ENCODE peak calls at places on chromosomes 2 and 18, in nine cellular contexts. One of them, this sample, is unnamed.

GRCh38 chr2:211611061-211611518 is 927.5 kb downstream of the ERBB4 start:
- DNase-seq in GM18507: no peak
- DNase-seq in endodermal cell: no peak
- DNase-seq in WERI-Rb-1: no peak
- DNase-seq in neuronal stem cell: no peak
- DNase-seq in activated T-cell treated with anti-CD3 and anti-CD28 coated beads for 1 hour: no peak
- DNase-seq in HL-60: no peak
- DNase-seq in thoracic aorta: no peak
- DNase-seq in GM06990: no peak
- DNase-seq in this sample: no peak

GRCh38 chr2:218387369-218388194 is 5.5 kb downstream of the SLC11A1 start:
- DNase-seq in GM18507: no peak
- DNase-seq in endodermal cell: peak
- DNase-seq in WERI-Rb-1: no peak
- DNase-seq in neuronal stem cell: no peak
- DNase-seq in activated T-cell treated with anti-CD3 and anti-CD28 coated beads for 1 hour: no peak
- DNase-seq in HL-60: no peak
- DNase-seq in thoracic aorta: no peak
- DNase-seq in GM06990: no peak
- DNase-seq in this sample: no peak

GRCh38 chr18:21362921-21363320 is 120.9 kb downstream of the GREB1L start:
- DNase-seq in GM18507: no peak
- DNase-seq in endodermal cell: no peak
- DNase-seq in WERI-Rb-1: no peak
- DNase-seq in neuronal stem cell: no peak
- DNase-seq in activated T-cell treated with anti-CD3 and anti-CD28 coated beads for 1 hour: no peak
- DNase-seq in HL-60: no peak
- DNase-seq in thoracic aorta: no peak
- DNase-seq in GM06990: no peak
- DNase-seq in this sample: no peak

GRCh38 chr2:158618859-158619490 is 162.2 kb downstream of the PKP4 start:
- DNase-seq in GM18507: no peak
- DNase-seq in endodermal cell: no peak
- DNase-seq in WERI-Rb-1: no peak
- DNase-seq in neuronal stem cell: no peak
- DNase-seq in activated T-cell treated with anti-CD3 and anti-CD28 coated beads for 1 hour: no peak
- DNase-seq in HL-60: no peak
- DNase-seq in thoracic aorta: no peak
- DNase-seq in GM06990: no peak
- DNase-seq in this sample: no peak

GRCh38 chr2:149028377-149028776 is 10.1 kb upstream of the LYPD6B start:
- DNase-seq in GM18507: no peak
- DNase-seq in endodermal cell: peak
- DNase-seq in WERI-Rb-1: no peak
- DNase-seq in neuronal stem cell: no peak
- DNase-seq in activated T-cell treated with anti-CD3 and anti-CD28 coated beads for 1 hour: no peak
- DNase-seq in HL-60: no peak
- DNase-seq in thoracic aorta: no peak
- DNase-seq in GM06990: no peak
- DNase-seq in this sample: no peak

GRCh38 chr2:239253264-239253663 is 147.6 kb downstream of the HDAC4 start:
- DNase-seq in GM18507: peak
- DNase-seq in endodermal cell: no peak
- DNase-seq in WERI-Rb-1: no peak
- DNase-seq in neuronal stem cell: no peak
- DNase-seq in activated T-cell treated with anti-CD3 and anti-CD28 coated beads for 1 hour: no peak
- DNase-seq in HL-60: no peak
- DNase-seq in thoracic aorta: no peak
- DNase-seq in GM06990: peak
- DNase-seq in this sample: no peak

GRCh38 chr2:177889812-177890460 is 182.6 kb downstream of the PDE11A start:
- DNase-seq in GM18507: no peak
- DNase-seq in endodermal cell: no peak
- DNase-seq in WERI-Rb-1: no peak
- DNase-seq in neuronal stem cell: no peak
- DNase-seq in activated T-cell treated with anti-CD3 and anti-CD28 coated beads for 1 hour: no peak
- DNase-seq in HL-60: no peak
- DNase-seq in thoracic aorta: no peak
- DNase-seq in GM06990: no peak
- DNase-seq in this sample: no peak

GRCh38 chr2:164784376-164784775 is 57.2 kb downstream of the COBLL1 start:
- DNase-seq in GM18507: no peak
- DNase-seq in endodermal cell: no peak
- DNase-seq in WERI-Rb-1: peak
- DNase-seq in neuronal stem cell: peak
- DNase-seq in activated T-cell treated with anti-CD3 and anti-CD28 coated beads for 1 hour: no peak
- DNase-seq in HL-60: no peak
- DNase-seq in thoracic aorta: no peak
- DNase-seq in GM06990: no peak
- DNase-seq in this sample: no peak

GRCh38 chr2:37654932-37655331 is 16.5 kb downstream of the CDC42EP3 start:
- DNase-seq in GM18507: peak
- DNase-seq in endodermal cell: no peak
- DNase-seq in WERI-Rb-1: no peak
- DNase-seq in neuronal stem cell: no peak
- DNase-seq in activated T-cell treated with anti-CD3 and anti-CD28 coated beads for 1 hour: no peak
- DNase-seq in HL-60: no peak
- DNase-seq in thoracic aorta: no peak
- DNase-seq in GM06990: peak
- DNase-seq in this sample: peak

GRCh38 chr2:42753188-42753813 is 10.6 kb downstream of the OXER1 start:
- DNase-seq in GM18507: no peak
- DNase-seq in endodermal cell: peak
- DNase-seq in WERI-Rb-1: no peak
- DNase-seq in neuronal stem cell: no peak
- DNase-seq in activated T-cell treated with anti-CD3 and anti-CD28 coated beads for 1 hour: no peak
- DNase-seq in HL-60: no peak
- DNase-seq in thoracic aorta: no peak
- DNase-seq in GM06990: no peak
- DNase-seq in this sample: no peak

GRCh38 chr2:19868705-19869550 is 32.9 kb downstream of the TTC32 start:
- DNase-seq in GM18507: peak
- DNase-seq in endodermal cell: peak
- DNase-seq in WERI-Rb-1: no peak
- DNase-seq in neuronal stem cell: peak
- DNase-seq in activated T-cell treated with anti-CD3 and anti-CD28 coated beads for 1 hour: peak
- DNase-seq in HL-60: peak
- DNase-seq in thoracic aorta: no peak
- DNase-seq in GM06990: peak
- DNase-seq in this sample: no peak

GRCh38 chr2:130756041-130756720 is 841 bp downstream of the AMER3 start:
- DNase-seq in GM18507: no peak
- DNase-seq in endodermal cell: peak
- DNase-seq in WERI-Rb-1: peak
- DNase-seq in neuronal stem cell: peak
- DNase-seq in activated T-cell treated with anti-CD3 and anti-CD28 coated beads for 1 hour: no peak
- DNase-seq in HL-60: no peak
- DNase-seq in thoracic aorta: no peak
- DNase-seq in GM06990: no peak
- DNase-seq in this sample: no peak

GRCh38 chr2:146982393-146982846 is 862.4 kb upstream of the ACVR2A start:
- DNase-seq in GM18507: no peak
- DNase-seq in endodermal cell: no peak
- DNase-seq in WERI-Rb-1: no peak
- DNase-seq in neuronal stem cell: no peak
- DNase-seq in activated T-cell treated with anti-CD3 and anti-CD28 coated beads for 1 hour: no peak
- DNase-seq in HL-60: no peak
- DNase-seq in thoracic aorta: no peak
- DNase-seq in GM06990: no peak
- DNase-seq in this sample: no peak

GRCh38 chr18:3402962-3403585 is 46.9 kb upstream of the TGIF1 start:
- DNase-seq in GM18507: no peak
- DNase-seq in endodermal cell: no peak
- DNase-seq in WERI-Rb-1: no peak
- DNase-seq in neuronal stem cell: no peak
- DNase-seq in activated T-cell treated with anti-CD3 and anti-CD28 coated beads for 1 hour: no peak
- DNase-seq in HL-60: no peak
- DNase-seq in thoracic aorta: no peak
- DNase-seq in GM06990: no peak
- DNase-seq in this sample: no peak